ENCODE peak calls at places on chromosomes 5 and 9, in ten cellular contexts. G is gastrocnemius medialis, C is IMR-90, U is heart right ventricle, P is uterus, A is OCI-LY7, Q is prostate gland, K is Peyer's patch, J is psoas muscle, I is tibial artery. R is an unnamed sample.
A peak's percentile ranks its signal among the peaks of the same experiment; 100 is the strongest.

GRCh38 chr5:160293901-160294561 is 18.3 kb downstream of the CCNJL start:
- DNase-seq in K (no peak), C (no peak), J (no peak), G (no peak), I (no peak), P (no peak), Q (no peak), A (no peak), U (no peak), R (no peak)

GRCh38 chr5:639584-640213 is 27.6 kb downstream of the CEP72 start:
- DNase-seq in U (no peak), Q (no peak), I (no peak), P (no peak), J (no peak), C (no peak), A (no peak), K (no peak), G (no peak), R (no peak)

GRCh38 chr9:38391278-38392118 is 1.0 kb upstream of the ALDH1B1 start:
- DNase-seq in A (no peak), J (no peak), U (no peak), P (no peak), K (no peak), G (no peak), I (no peak), C (no peak), Q (no peak), R (peak; percentile 57)

GRCh38 chr5:73296772-73297171 is 123.8 kb downstream of the TMEM174 start:
- DNase-seq in C (peak; percentile 89), J (no peak), K (no peak), A (no peak), Q (no peak), P (no peak), U (no peak), G (no peak), I (no peak), R (no peak)

GRCh38 chr5:957730-958485 is 50.7 kb upstream of the NKD2 start:
- DNase-seq in G (no peak), K (no peak), J (no peak), I (peak; percentile 51), Q (no peak), A (no peak), U (no peak), C (peak; percentile 9), P (no peak), R (peak; percentile 70)

GRCh38 chr5:54986269-54986654 is 869 bp upstream of the ESM1 start:
- DNase-seq in Q (no peak), K (no peak), I (no peak), A (no peak), C (no peak), J (no peak), G (no peak), U (no peak), P (no peak), R (no peak)

GRCh38 chr5:36079200-36079761 is 12.6 kb upstream of the UGT3A2 start:
- DNase-seq in G (no peak), I (no peak), J (no peak), K (no peak), Q (no peak), U (no peak), A (peak; percentile 63), C (peak; percentile 44), P (no peak), R (no peak)

GRCh38 chr9:114039484-114039883 is 38.6 kb downstream of the AMBP start:
- DNase-seq in U (no peak), C (no peak), Q (peak; percentile 1), J (no peak), K (peak; percentile 0), I (peak; percentile 23), A (no peak), P (no peak), G (no peak), R (no peak)

GRCh38 chr9:102967979-102968378 is 27.2 kb upstream of the CYLC2 start:
- DNase-seq in U (no peak), Q (no peak), I (no peak), G (no peak), C (no peak), K (no peak), A (no peak), P (no peak), J (no peak), R (peak; percentile 54)

GRCh38 chr9:98445576-98445975 is 190.1 kb upstream of the TBC1D2 start:
- DNase-seq in J (no peak), A (no peak), P (no peak), I (no peak), K (no peak), G (no peak), C (no peak), U (no peak), Q (no peak), R (no peak)
- TF ChIP-seq CTCF in J (no peak), A (no peak), P (no peak), I (no peak), K (no peak), G (no peak), C (no peak), U (no peak), Q (no peak), R (no peak)

GRCh38 chr5:127536687-127537086 is 19.2 kb downstream of the PRRC1 start:
- DNase-seq in I (no peak), J (no peak), Q (no peak), C (peak; percentile 8), P (no peak), A (peak; percentile 11), U (no peak), K (no peak), G (no peak), R (no peak)
- H3K36me3 ChIP-seq in I (peaks cover 74% of the 10 kb centered on the region), J (peaks cover 86% of the 10 kb centered on the region), Q (peaks cover 5% of the 10 kb centered on the region), C (peaks cover 40% of the 10 kb centered on the region), P (no peaks in the 10 kb centered on the region), A (peaks cover 90% of the 10 kb centered on the region), U (peaks cover 95% of the 10 kb centered on the region), K (no peaks in the 10 kb centered on the region), G (peaks cover 35% of the 10 kb centered on the region), R (peaks cover 22% of the 10 kb centered on the region)

GRCh38 chr5:128962211-128962610 is 3.1 kb upstream of the SLC27A6 start:
- DNase-seq in U (no peak), I (no peak), P (no peak), Q (no peak), J (no peak), K (no peak), A (no peak), C (no peak), G (no peak), R (peak; percentile 34)

GRCh38 chr5:128966846-128967245 is 1.6 kb downstream of the SLC27A6 start:
- DNase-seq in C (no peak), U (no peak), K (no peak), Q (no peak), G (no peak), P (no peak), I (no peak), A (no peak), J (no peak), R (no peak)

GRCh38 chr5:128965638-128966302 is 482 bp downstream of the SLC27A6 start:
- DNase-seq in Q (no peak), A (no peak), I (no peak), C (no peak), K (no peak), G (no peak), U (no peak), P (no peak), J (no peak), R (peak; percentile 56)

GRCh38 chr5:128966375-128966774 is 1.1 kb downstream of the SLC27A6 start:
- DNase-seq in U (no peak), G (no peak), A (no peak), I (no peak), P (no peak), Q (no peak), K (no peak), C (no peak), J (no peak), R (no peak)

DNA sequence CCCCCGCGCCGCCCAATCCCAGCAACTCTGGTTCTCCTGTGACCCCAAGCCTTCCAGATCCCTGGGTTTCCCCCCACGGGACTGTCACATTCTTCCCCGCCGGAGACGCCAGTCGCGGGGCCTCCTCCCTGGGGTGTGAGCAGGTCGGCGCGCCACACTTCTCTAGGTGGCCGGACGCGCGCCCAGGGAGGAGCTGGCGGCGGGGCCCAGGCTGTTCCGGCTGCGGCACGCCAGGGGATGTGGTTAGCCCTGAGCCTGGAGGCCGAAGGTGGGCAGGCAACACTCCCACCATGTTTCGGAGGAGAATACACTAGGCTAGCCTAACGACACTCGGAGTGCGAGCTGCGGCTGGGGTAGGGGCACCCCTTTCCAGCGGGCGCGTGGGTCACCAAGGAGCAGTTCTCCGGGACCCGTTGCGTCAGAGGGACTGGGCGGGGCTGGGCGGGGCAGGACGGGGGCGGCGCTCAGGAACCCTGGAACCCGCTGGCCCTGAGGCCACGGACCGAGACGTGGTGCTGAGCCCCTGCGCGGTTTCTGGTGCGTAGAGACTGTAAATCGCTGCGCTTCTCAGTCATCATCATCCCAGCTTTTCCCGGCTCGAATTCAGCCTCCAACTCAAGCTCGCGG is at the start of gene SLC27A6:
- DNase-seq in I (no peak), C (no peak), K (no peak), A (no peak), J (no peak), P (peak; percentile 14), Q (no peak), G (no peak), U (peak; percentile 54), R (peak; percentile 63)
- TF ChIP-seq CTCF in I (no peak), C (no peak), K (no peak), A (no peak), J (no peak), P (no peak), Q (no peak), G (no peak), U (no peak), R (no peak)

GRCh38 chr5:104088876-104089778 is 526.5 kb upstream of the NUDT12 start:
- DNase-seq in U (no peak), J (no peak), Q (no peak), G (no peak), P (no peak), C (no peak), K (no peak), I (no peak), A (no peak), R (no peak)

GRCh38 chr5:104081232-104081631 is 518.6 kb upstream of the NUDT12 start:
- DNase-seq in A (no peak), U (no peak), Q (no peak), C (no peak), G (no peak), I (no peak), K (no peak), J (no peak), P (no peak), R (no peak)

GRCh38 chr5:104082754-104083153 is 520.2 kb upstream of the NUDT12 start:
- DNase-seq in C (no peak), K (no peak), Q (no peak), P (no peak), I (no peak), J (no peak), A (no peak), G (no peak), U (no peak), R (no peak)

GRCh38 chr5:104080646-104081175 is 518.1 kb upstream of the NUDT12 start:
- DNase-seq in U (no peak), K (no peak), C (no peak), G (no peak), Q (no peak), J (no peak), A (no peak), I (no peak), P (no peak), R (no peak)

DNA sequence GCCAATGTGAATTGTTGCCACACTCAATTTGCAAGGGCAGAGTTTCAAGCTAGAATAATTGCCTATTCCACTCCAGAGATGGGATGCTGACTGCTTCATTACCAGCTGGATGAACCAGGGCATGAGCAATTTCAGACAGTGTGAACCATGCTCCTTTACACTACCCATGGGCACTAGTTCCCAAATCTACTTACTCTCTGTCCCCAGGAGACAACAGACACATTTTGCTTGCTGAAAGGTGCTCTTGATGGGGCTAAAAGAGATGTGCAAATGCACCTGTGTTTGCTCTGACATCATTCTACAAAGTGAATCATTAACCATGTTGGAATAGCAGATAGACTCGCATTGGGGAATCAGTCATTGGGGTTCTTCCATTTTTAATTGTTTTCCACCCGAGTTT is 522.3 kb upstream of the NUDT12 start:
- DNase-seq in C (no peak), A (no peak), P (no peak), I (no peak), U (no peak), Q (no peak), J (no peak), K (no peak), G (no peak), R (no peak)
- H3K36me3 ChIP-seq in C (no peaks in the 10 kb centered on the region), A (no peaks in the 10 kb centered on the region), P (no peaks in the 10 kb centered on the region), I (no peaks in the 10 kb centered on the region), U (no peaks in the 10 kb centered on the region), Q (no peaks in the 10 kb centered on the region), J (no peaks in the 10 kb centered on the region), K (no peaks in the 10 kb centered on the region), G (no peaks in the 10 kb centered on the region), R (no peaks in the 10 kb centered on the region)

R was measured in kidney.